ENCODE peak calls at places on chromosomes 12 and 14, in four cellular contexts. E, S, Q and W are unnamed samples. For H3K4me1, the result is how much of the 10 kb centered on the place peaks cover.

GRCh38 chr14:48936352-48936751 is 649.8 kb downstream of the RPS29 start:
- DNase-seq in S (peak), Q (peak), E (no peak), W (no peak)

GRCh38 chr12:107288414-107289125 is 195.2 kb upstream of the CRY1 start:
- DNase-seq in Q (no peak), E (no peak), S (no peak), W (no peak)

GRCh38 chr12:13962699-13963098 is 18.7 kb downstream of the GRIN2B start:
- DNase-seq in Q (no peak), S (no peak), E (peak), W (no peak)

GRCh38 chr14:100076630-100077029 is 11.4 kb downstream of the EVL start:
- DNase-seq in E (no peak), Q (peak), S (peak), W (peak)

GRCh38 chr12:106194351-106194750 is 53.5 kb downstream of the CKAP4 start:
- DNase-seq in S (no peak), Q (no peak), E (no peak), W (no peak)

GRCh38 chr14:36238666-36239363 is 62.3 kb upstream of the PTCSC3 start:
- DNase-seq in E (no peak), Q (peak), S (peak), W (no peak)

GRCh38 chr14:105412768-105413541 is 6.7 kb upstream of the MTA1 start:
- DNase-seq in Q (no peak), S (no peak), E (no peak), W (no peak)

GRCh38 chr12:14771651-14772137 is 31.6 kb downstream of the WBP11 start:
- DNase-seq in S (no peak), E (no peak), Q (no peak), W (no peak)

GRCh38 chr14:59964251-59965007 is 44.5 kb downstream of the LRRC9 start:
- DNase-seq in Q (peak), E (no peak), S (peak), W (no peak)

GRCh38 chr14:48709277-48709785 is 876.8 kb downstream of the RPS29 start:
- DNase-seq in S (no peak), Q (no peak), E (no peak), W (no peak)

GRCh38 chr14:48527832-48528231 is 852.4 kb upstream of the MDGA2 start:
- DNase-seq in Q (no peak), E (no peak), S (no peak), W (no peak)

GRCh38 chr14:84482256-84483071 is 1047.5 kb upstream of the FLRT2 start:
- DNase-seq in E (no peak), Q (peak), S (peak), W (no peak)

GRCh38 chr14:56482306-56482705 is 97.3 kb upstream of the TMEM260 start:
- DNase-seq in Q (peak), E (peak), S (peak), W (no peak)

GRCh38 chr12:89836026-89836425 is 127.4 kb upstream of the ATP2B1 start:
- DNase-seq in Q (no peak), E (no peak), S (peak), W (no peak)

GRCh38 chr12:60173213-60174170 is 577.7 kb downstream of the SLC16A7 start:
- DNase-seq in Q (no peak), S (no peak), E (no peak), W (no peak)

GRCh38 chr12:131589966-131590365 is 120.9 kb upstream of the SFSWAP start:
- DNase-seq in E (no peak), S (no peak), Q (no peak), W (no peak)

GRCh38 chr12:57756406-57757341 is 1.8 kb downstream of the MARCHF9 start:
- DNase-seq in S (peak), Q (no peak), E (no peak), W (peak)

GRCh38 chr14:93035917-93036651 is 79.6 kb downstream of the ITPK1 start:
- DNase-seq in E (no peak), Q (peak), S (peak), W (no peak)

GRCh38 chr14:48304729-48305128 is 629.3 kb upstream of the MDGA2 start:
- DNase-seq in E (no peak), Q (no peak), S (no peak), W (no peak)

GRCh38 chr14:98445736-98446135 is 826.3 kb downstream of the BCL11B start:
- DNase-seq in Q (no peak), E (no peak), S (no peak), W (no peak)
- TF ChIP-seq CTCF in Q (no peak), E (no peak), S (no peak), W (no peak)

DNA sequence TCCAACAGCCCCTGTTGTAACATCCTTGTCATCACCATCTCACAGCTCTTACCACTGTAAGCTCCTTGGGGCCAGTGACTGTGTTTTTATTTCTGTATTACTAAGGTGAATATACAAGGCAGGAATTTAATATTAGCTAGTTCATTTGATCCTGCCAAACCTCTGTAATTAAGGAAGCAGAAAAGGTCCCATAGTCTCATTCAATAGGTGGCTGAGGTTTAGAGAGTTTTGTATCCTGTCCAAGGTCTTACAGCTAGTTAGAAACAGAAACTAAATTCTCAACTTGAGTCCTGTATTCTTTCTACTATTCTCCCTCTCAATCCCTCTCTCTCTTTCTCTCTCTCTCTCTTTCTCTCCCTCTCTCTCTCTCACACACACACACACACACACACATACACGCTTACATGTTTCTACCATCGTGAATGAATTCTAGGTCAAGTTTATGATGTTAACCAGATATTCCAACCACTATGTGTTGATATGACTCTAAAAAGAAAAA is 543 bp upstream of the GLIPR1 start:
- DNase-seq in E (no peak), S (peak), Q (peak), W (no peak)
- H3K4me1 ChIP-seq in E (under half), S (under half), Q (under half), W (under half)

DNA sequence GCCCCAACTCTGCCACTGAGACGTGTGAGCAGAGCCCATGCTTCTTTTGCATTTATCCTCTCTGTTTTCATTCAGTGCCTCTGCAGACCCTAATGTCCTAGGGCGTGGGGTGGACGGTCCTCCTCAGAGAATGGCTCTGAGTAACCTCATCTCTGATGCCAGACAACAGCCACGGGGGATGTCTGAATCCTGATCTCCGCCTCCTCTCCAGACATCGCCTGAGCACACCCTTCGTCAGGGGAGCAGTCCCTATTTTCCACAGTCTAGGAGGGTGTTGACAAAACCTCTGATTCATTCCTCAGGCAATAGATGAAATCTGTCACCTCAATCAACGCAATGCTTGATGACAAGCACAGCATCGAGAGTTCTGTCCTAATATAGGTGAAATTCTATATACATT is 109.2 kb upstream of the DYRK2 start:
- DNase-seq in E (no peak), Q (no peak), S (no peak), W (no peak)
- TF ChIP-seq CTCF in E (no peak), Q (no peak), S (no peak), W (no peak)

GRCh38 chr14:103541494-103541943 is 12.5 kb downstream of the TRMT61A start:
- DNase-seq in S (no peak), E (no peak), Q (no peak), W (peak)

GRCh38 chr14:103543140-103543539 is 14.1 kb downstream of the TRMT61A start:
- DNase-seq in S (no peak), Q (no peak), E (no peak), W (peak)

GRCh38 chr14:103543721-103544626 is 15.0 kb downstream of the TRMT61A start:
- DNase-seq in E (no peak), Q (no peak), S (peak), W (peak)

GRCh38 chr14:103541944-103542544 is 13.0 kb downstream of the TRMT61A start:
- DNase-seq in Q (no peak), S (no peak), E (no peak), W (peak)

DNA sequence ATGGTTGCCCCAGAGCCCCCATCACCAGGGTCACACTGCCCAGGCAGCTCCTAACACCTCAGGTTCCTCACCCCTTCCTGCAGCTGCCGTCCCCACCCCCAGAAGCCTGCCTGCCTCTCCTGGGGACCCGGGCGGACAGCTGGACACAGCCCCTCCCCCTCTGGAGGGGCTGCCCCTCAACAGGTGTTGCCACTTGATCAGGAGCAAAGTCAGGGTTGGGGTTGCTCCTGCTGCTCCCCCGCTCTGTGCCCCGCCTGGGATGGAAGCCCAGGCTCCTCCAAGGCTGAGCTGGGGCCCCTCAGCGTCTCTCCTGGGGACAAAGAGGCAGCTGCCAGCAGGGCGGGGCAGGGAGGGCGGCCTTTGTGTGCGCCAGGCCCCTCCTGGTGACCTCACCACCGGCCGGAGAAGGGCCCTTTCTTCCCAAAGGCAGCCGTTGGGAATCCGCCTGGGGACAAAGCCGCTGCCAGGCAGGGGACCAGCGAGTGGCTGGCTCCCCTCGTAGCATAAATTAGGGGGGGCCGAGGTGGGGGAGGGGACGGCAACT is 13.6 kb downstream of the TRMT61A start:
- DNase-seq in S (no peak), Q (no peak), E (no peak), W (peak)
- H3K4me1 ChIP-seq in S (under half), Q (under half), E (under half), W (half or more)

GRCh38 chr12:53078425-53079225 is 565 bp downstream of the SPRYD3 start:
- DNase-seq in E (no peak), S (no peak), Q (no peak), W (no peak)
- TF ChIP-seq CTCF in E (no peak), S (no peak), Q (no peak), W (no peak)

GRCh38 chr14:52346778-52347177 is 32.7 kb downstream of the PTGER2 start:
- DNase-seq in S (no peak), E (no peak), Q (no peak), W (no peak)
- H3K4me1 ChIP-seq in S (under half), E (under half), Q (under half), W (under half)

DNA sequence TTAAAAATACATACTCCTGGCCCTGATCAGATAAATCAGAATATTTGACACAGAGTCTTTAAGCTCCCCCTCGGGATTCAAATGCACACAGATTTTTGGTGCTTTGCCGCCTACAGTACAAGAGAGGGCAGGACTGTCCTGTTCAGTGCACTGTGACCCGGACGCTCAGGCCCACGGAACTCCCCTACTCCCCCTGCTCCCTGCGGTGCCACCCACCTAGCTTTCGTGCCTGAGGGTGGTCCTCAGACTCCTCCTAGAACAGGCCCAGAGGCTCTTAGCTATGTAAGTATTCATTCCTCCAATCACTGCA is 13.7 kb upstream of the SERPINA3 start:
- DNase-seq in E (no peak), S (no peak), Q (no peak), W (no peak)
- TF ChIP-seq CTCF in E (no peak), S (no peak), Q (no peak), W (no peak)

GRCh38 chr12:52066346-52067080 is 3.3 kb upstream of the ATG101 start:
- DNase-seq in S (no peak), E (no peak), Q (no peak), W (no peak)

GRCh38 chr12:52073531-52073950 is 3.8 kb downstream of the ATG101 start:
- DNase-seq in E (no peak), Q (no peak), S (no peak), W (no peak)

GRCh38 chr12:52067081-52067374 is 2.8 kb upstream of the ATG101 start:
- DNase-seq in E (no peak), S (no peak), Q (no peak), W (no peak)

GRCh38 chr12:52070243-52070925 is 606 bp downstream of the ATG101 start:
- DNase-seq in Q (no peak), S (no peak), E (no peak), W (no peak)

GRCh38 chr12:52069410-52070242 is at the start of gene ATG101:
- DNase-seq in Q (peak), E (peak), S (peak), W (peak)
- H3K4me1 ChIP-seq in Q (under half), E (under half), S (under half), W (under half)

DNA sequence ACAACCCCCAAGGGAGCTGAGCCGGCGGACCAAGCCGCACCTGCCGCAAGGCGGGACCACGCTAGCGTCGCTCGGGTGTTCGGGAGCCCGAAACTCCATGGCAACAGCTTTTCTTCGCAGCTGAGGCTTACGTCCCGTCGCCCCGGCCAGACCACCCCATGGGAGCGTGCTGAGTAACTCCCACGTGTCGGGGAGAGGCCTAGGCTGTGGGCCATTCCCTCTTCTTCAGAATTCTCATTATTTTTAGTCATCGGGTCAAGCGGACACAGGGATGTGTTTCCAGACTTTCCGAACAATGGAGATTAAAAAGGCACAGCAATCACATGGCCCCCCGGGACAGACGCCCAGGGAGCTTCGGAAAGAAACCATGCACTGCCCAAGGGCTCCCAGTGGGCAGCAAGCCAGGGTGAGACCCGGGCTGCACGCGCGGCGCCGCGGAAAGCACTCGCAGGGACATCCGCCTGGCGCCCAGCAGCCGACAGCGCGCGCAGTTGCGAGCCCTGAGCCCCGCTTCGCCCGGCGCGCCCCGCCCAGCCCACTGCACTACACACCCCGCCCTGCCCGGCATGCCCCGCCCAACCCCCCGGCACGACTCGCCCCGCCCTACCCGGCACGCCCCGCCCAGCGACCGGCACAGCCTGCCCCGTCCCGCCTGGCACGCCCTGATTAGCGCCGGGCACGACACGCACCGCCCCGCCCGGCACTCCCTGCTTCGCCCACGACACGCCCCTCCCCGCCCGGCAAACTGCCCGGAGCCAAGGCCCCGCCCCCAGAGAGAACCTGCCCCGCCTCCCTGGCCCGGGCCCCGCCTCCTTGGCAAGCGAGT is 422 bp upstream of the AK7 start:
- DNase-seq in E (peak), Q (peak), S (peak), W (peak)
- TF ChIP-seq CTCF in E (no peak), Q (no peak), S (no peak), W (no peak)

GRCh38 chr12:6925239-6925542 is 2.6 kb upstream of the ATN1 start:
- DNase-seq in E (no peak), Q (no peak), S (no peak), W (no peak)
- H3K4me1 ChIP-seq in E (under half), Q (under half), S (under half), W (under half)